ENCODE peak calls at places on chromosomes 5 and 9, in seven cellular contexts. D is tibial artery, Z is gastrocnemius medialis, C is fibroblast of pulmonary artery, S is A549, M is A673, T is transverse colon. H is an unnamed sample.

GRCh38 chr9:109250311-109250741 is 70.5 kb downstream of the EPB41L4B start:
- DNase-seq in M (no peak), D (no peak), C (no peak), S (no peak), T (peak; percentile 50), Z (no peak), H (no peak)

GRCh38 chr5:38715671-38716070 is 130.1 kb upstream of the OSMR start:
- DNase-seq in S (peak; percentile 46), M (no peak), C (peak; percentile 31), T (no peak), Z (no peak), D (no peak), H (no peak)

GRCh38 chr9:4508246-4508906 is 18.1 kb downstream of the SLC1A1 start:
- DNase-seq in C (peak; percentile 21), T (no peak), S (no peak), D (no peak), Z (no peak), M (no peak), H (no peak)

GRCh38 chr9:123511326-123511974 is 155.5 kb downstream of the CRB2 start:
- DNase-seq in T (no peak), D (no peak), Z (no peak), M (no peak), S (no peak), C (no peak), H (no peak)

GRCh38 chr9:91034521-91034920 is 232.9 kb downstream of the SYK start:
- DNase-seq in M (no peak), C (no peak), D (no peak), Z (no peak), T (peak; percentile 20), S (no peak), H (no peak)

GRCh38 chr9:75027187-75028107 is 646 bp downstream of the CARNMT1 start:
- DNase-seq in T (peak; percentile 79), C (peak; percentile 35), D (peak; percentile 76), M (peak; percentile 54), Z (peak; percentile 49), S (peak; percentile 61), H (peak; percentile 60)

GRCh38 chr9:135780626-135781025 is 78.6 kb downstream of the KCNT1 start:
- DNase-seq in T (no peak), M (no peak), Z (no peak), C (no peak), S (no peak), D (no peak), H (no peak)

GRCh38 chr9:101354143-101354764 is 30.6 kb downstream of the BAAT start:
- DNase-seq in S (peak; percentile 90), M (no peak), T (peak; percentile 18), C (no peak), D (no peak), Z (no peak), H (no peak)

GRCh38 chr9:116369706-116370105 is 216.1 kb downstream of the PAPPA start:
- DNase-seq in M (no peak), S (no peak), T (no peak), D (no peak), C (no peak), Z (no peak), H (no peak)

GRCh38 chr5:125142439-125142838 is 396.0 kb upstream of the ZNF608 start:
- DNase-seq in S (no peak), M (no peak), D (no peak), C (peak; percentile 29), Z (no peak), T (no peak), H (no peak)

GRCh38 chr5:32810812-32811211 is 99.7 kb downstream of the NPR3 start:
- DNase-seq in T (no peak), Z (no peak), M (no peak), D (no peak), S (no peak), C (peak; percentile 58), H (no peak)

GRCh38 chr9:104881991-104882555 is 45.9 kb downstream of the ABCA1 start:
- DNase-seq in S (no peak), M (no peak), T (no peak), C (no peak), D (no peak), Z (no peak), H (no peak)

GRCh38 chr9:130128251-130128650 is 44.0 kb upstream of the NCS1 start:
- DNase-seq in Z (no peak), M (no peak), S (no peak), T (peak; percentile 43), C (no peak), D (no peak), H (peak; percentile 55)

GRCh38 chr9:128689293-128689770 is 310 bp downstream of the SET start:
- DNase-seq in T (no peak), D (peak; percentile 77), S (peak; percentile 70), Z (no peak), M (no peak), C (peak; percentile 49), H (peak; percentile 54)

GRCh38 chr5:15789661-15790060 is 289.7 kb downstream of the FBXL7 start:
- DNase-seq in Z (no peak), C (no peak), D (no peak), T (no peak), M (no peak), S (no peak), H (no peak)

GRCh38 chr5:103834216-103834615 is 271.6 kb upstream of the NUDT12 start:
- DNase-seq in D (no peak), M (no peak), Z (no peak), C (no peak), S (no peak), T (no peak), H (no peak)

GRCh38 chr9:69672828-69673640 is 863 bp upstream of the APBA1 start:
- DNase-seq in M (peak; percentile 95), Z (peak; percentile 57), S (peak; percentile 82), T (peak; percentile 85), C (peak; percentile 89), D (peak; percentile 89), H (peak; percentile 72)

GRCh38 chr9:133351908-133352634 is 4.1 kb downstream of the RPL7A start:
- DNase-seq in M (peak; percentile 81), D (no peak), T (no peak), S (peak; percentile 83), Z (no peak), C (peak; percentile 71), H (no peak)

GRCh38 chr9:18707489-18708210 is 233.7 kb downstream of the ADAMTSL1 start:
- DNase-seq in S (no peak), T (no peak), D (no peak), C (no peak), M (no peak), Z (no peak), H (no peak)

GRCh38 chr9:13268469-13268868 is 11.0 kb downstream of the MPDZ start:
- DNase-seq in S (peak; percentile 54), M (peak; percentile 18), Z (no peak), D (no peak), T (no peak), C (peak; percentile 75), H (no peak)

GRCh38 chr5:82512025-82512424 is 233.9 kb upstream of the RPS23 start:
- DNase-seq in S (no peak), M (no peak), Z (no peak), C (peak; percentile 17), D (no peak), T (no peak), H (no peak)

GRCh38 chr5:57291903-57292302 is 118.0 kb downstream of the GPBP1 start:
- DNase-seq in M (no peak), Z (no peak), S (no peak), T (no peak), D (no peak), C (no peak), H (no peak)

GRCh38 chr5:11149136-11149535 is 388.1 kb upstream of the DAP start:
- DNase-seq in Z (no peak), T (no peak), M (no peak), C (no peak), D (no peak), S (no peak), H (no peak)

GRCh38 chr5:77418162-77418561 is 74.0 kb downstream of the WDR41 start:
- DNase-seq in S (no peak), C (no peak), D (no peak), M (no peak), T (no peak), Z (no peak), H (no peak)

GRCh38 chr9:126293522-126293889 is 33.1 kb upstream of the MVB12B start:
- DNase-seq in Z (no peak), S (no peak), T (no peak), D (no peak), C (no peak), M (peak; percentile 15), H (no peak)
- TF ChIP-seq CTCF in Z (no peak), S (peak; percentile 12), T (no peak), D (no peak), C (peak; percentile 19), M (peak; percentile 48), H (peak; percentile 23)

GRCh38 chr5:159975462-159976019 is 33.4 kb upstream of the TTC1 start:
- DNase-seq in C (peak; percentile 93), D (peak; percentile 77), M (peak; percentile 4), S (peak; percentile 52), T (no peak), Z (no peak), H (no peak)
- TF ChIP-seq CTCF in C (peak; percentile 59), D (no peak), M (no peak), S (no peak), T (no peak), Z (no peak), H (no peak)

DNA sequence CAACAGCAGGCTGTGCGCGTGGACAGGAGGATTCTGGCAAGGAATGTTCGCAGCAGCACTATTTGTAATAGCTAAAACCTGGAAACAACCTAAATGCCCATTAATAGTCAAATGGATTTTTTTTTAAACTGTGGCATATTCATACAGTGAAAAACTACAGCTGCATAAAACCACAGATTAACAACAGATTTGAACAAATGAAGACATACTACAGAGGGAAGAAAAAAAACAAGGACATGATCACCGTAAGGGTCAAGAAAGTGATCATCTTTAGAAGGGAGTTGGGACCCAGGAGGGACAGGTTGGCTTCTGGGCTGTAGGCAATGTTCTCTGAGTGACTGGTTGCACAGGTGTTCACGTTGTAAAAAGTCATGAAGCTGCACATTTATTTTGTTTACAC is 1.2 kb upstream of the TMOD1 start:
- DNase-seq in S (no peak), T (no peak), Z (no peak), D (no peak), M (no peak), C (no peak), H (no peak)
- TF ChIP-seq CTCF in S (no peak), T (no peak), Z (no peak), D (no peak), M (no peak), C (no peak), H (no peak)

DNA sequence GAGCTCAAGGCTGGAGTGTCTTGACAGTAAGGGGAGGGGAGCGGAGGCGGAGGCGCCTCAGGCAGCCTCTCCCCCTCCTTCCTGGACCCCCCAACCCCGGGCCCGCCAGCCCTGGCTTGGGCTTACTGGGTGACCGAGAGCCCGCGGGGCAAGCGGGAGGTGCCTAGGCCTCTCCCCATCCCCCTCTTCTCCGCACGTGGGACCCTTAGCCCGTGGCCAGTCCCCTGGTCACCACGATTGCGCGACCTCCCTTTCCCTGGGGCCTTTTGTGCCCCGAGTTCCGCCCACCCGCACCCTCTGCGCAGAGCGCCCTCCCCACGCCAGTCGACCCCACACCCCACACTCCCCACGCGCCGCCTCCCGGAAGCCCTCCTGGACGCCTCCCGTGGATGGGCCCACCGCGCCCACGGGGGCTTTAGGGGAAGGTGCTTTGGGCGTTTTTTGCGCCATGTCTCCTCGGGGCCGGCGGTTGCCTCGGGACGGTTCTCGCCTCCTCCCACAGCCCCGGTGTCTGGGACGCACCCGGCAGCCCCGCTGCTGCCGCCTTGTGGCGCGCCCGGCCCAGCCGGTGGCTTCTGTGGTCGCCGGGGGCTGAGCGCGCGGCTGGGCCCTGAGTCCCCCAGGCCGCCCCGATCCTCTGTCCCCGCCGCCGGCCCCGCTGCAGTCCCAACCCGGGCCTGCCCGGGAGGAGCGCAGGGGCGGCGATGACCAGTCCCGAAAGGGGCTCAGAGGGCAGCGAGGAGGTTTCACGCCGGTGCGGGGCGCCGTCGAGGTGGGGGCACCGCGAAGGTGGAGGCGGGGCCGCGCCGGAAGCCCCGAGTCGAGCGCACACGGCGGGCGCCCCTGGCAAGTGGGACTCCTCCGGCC is 3.2 kb downstream of the TOR4A start:
- DNase-seq in T (no peak), S (no peak), D (no peak), M (peak; percentile 71), Z (no peak), C (peak; percentile 37), H (no peak)
- TF ChIP-seq CTCF in T (peak; percentile 16), S (no peak), D (no peak), M (peak; percentile 68), Z (peak; percentile 46), C (peak; percentile 24), H (peak; percentile 56)

H was measured in CD14-positive monocyte.